ENCODE peak calls at places on chromosomes 5 and 9, in seven cellular contexts. Q is NK-92 treated with Interleukin-12 subunit alpha and Interleukin-12 subunit beta, amount 100 ng/mL, for 24 hours; V is GDM1; G is H9; P is COLO829; R is naive thymus-derived CD8-positive, alpha-beta T cell; M is body of pancreas. A is an unnamed sample.

GRCh38 chr9:79572032-79572890 is 496 bp downstream of the TLE4 start:
- DNase-seq in R (peak), V (no peak), Q (peak), M (peak), G (peak), P (no peak), A (peak)

GRCh38 chr5:141558150-141558549 is 60.6 kb downstream of the DIAPH1 start:
- DNase-seq in M (no peak), Q (no peak), V (no peak), G (peak), R (no peak), P (no peak), A (no peak)

GRCh38 chr5:111984044-111984443 is 227.1 kb upstream of the NREP start:
- DNase-seq in R (no peak), P (peak), Q (no peak), M (no peak), V (no peak), G (no peak), A (no peak)

GRCh38 chr5:81140461-81140860 is 92.7 kb upstream of the CKMT2 start:
- DNase-seq in V (no peak), P (no peak), R (no peak), G (no peak), M (no peak), Q (no peak), A (no peak)

GRCh38 chr9:95726756-95727155 is 148.7 kb upstream of the ERCC6L2 start:
- DNase-seq in M (no peak), G (no peak), V (no peak), R (no peak), Q (no peak), P (peak), A (no peak)

GRCh38 chr9:20446248-20446647 is 176.1 kb downstream of the MLLT3 start:
- DNase-seq in P (no peak), M (no peak), R (no peak), V (no peak), Q (no peak), G (no peak), A (no peak)

GRCh38 chr5:532521-533242 is 8.4 kb upstream of the SLC9A3 start:
- DNase-seq in R (no peak), G (no peak), V (no peak), Q (no peak), P (no peak), M (no peak), A (no peak)

GRCh38 chr5:141623197-141623596 is 4.4 kb upstream of the DIAPH1 start:
- DNase-seq in M (peak), V (no peak), P (no peak), Q (no peak), R (no peak), G (no peak), A (peak)

GRCh38 chr9:110443878-110444245 is 106.2 kb upstream of the TXNDC8 start:
- DNase-seq in Q (no peak), R (no peak), M (no peak), G (no peak), V (no peak), P (no peak), A (no peak)

GRCh38 chr5:173477320-173478055 is 139.0 kb downstream of the BOD1 start:
- DNase-seq in G (no peak), P (no peak), Q (no peak), R (no peak), V (no peak), M (no peak), A (no peak)

GRCh38 chr5:83516962-83517750 is 45.6 kb downstream of the VCAN start:
- DNase-seq in R (no peak), M (no peak), Q (no peak), P (no peak), G (no peak), V (no peak), A (no peak)

GRCh38 chr9:89919171-89919681 is 314.4 kb downstream of the GADD45G start:
- DNase-seq in V (no peak), P (no peak), G (peak), Q (no peak), R (no peak), M (peak), A (no peak)

GRCh38 chr9:10079284-10079964 is 533.4 kb downstream of the PTPRD start:
- DNase-seq in Q (no peak), G (no peak), M (no peak), V (no peak), R (no peak), P (no peak), A (no peak)

GRCh38 chr5:173327084-173327947 is 898 bp downstream of the STC2 start:
- DNase-seq in Q (no peak), R (no peak), G (no peak), V (no peak), P (no peak), M (peak), A (no peak)